ENCODE peak calls at places on chromosomes 5 and 9, in seven cellular contexts. G is uterus; F is HCEC 1CT; P is T-helper 2 cell treated with Interferon-gamma antibody and Interleukin-4, amounts not matched to agents 5 μg/mL and 100 μg/mL, for 36 hours; M is GM13977; O is HEK293T; X is RKO. E is an unnamed sample.

GRCh38 chr5:140108093-140109049 is 5.5 kb upstream of the PURA start:
- DNase-seq in F (no peak), O (peak; percentile 28), M (peak; percentile 45), X (peak; percentile 30), G (peak; percentile 33), P (no peak), E (peak; percentile 53)

GRCh38 chr9:4293293-4293931 is 6.5 kb downstream of the GLIS3 start:
- DNase-seq in O (no peak), F (peak; percentile 99), X (peak; percentile 94), G (no peak), M (no peak), P (no peak), E (no peak)

GRCh38 chr5:146662229-146662628 is 146.2 kb upstream of the GPR151 start:
- DNase-seq in G (no peak), O (no peak), X (peak; percentile 57), P (no peak), F (no peak), M (peak; percentile 10), E (peak; percentile 26)

GRCh38 chr5:104859437-104859836 is 1296.8 kb upstream of the NUDT12 start:
- DNase-seq in P (no peak), F (no peak), M (no peak), G (no peak), O (no peak), X (no peak), E (no peak)

GRCh38 chr9:130137081-130137869 is 34.9 kb upstream of the NCS1 start:
- DNase-seq in X (no peak), F (no peak), O (no peak), G (no peak), M (no peak), P (no peak), E (no peak)

GRCh38 chr5:1467341-1468246 is 22.4 kb upstream of the SLC6A3 start:
- DNase-seq in O (no peak), G (peak; percentile 8), M (no peak), F (no peak), X (no peak), P (no peak), E (no peak)

GRCh38 chr9:108060165-108060564 is 570.6 kb upstream of the KLF4 start:
- DNase-seq in G (no peak), X (no peak), P (no peak), M (no peak), F (no peak), O (no peak), E (no peak)

GRCh38 chr5:2283481-2284045 is 400.8 kb upstream of the IRX4 start:
- DNase-seq in F (no peak), M (no peak), P (no peak), X (no peak), O (no peak), G (no peak), E (no peak)

GRCh38 chr5:173554989-173555705 is 61.3 kb downstream of the BOD1 start:
- DNase-seq in O (no peak), M (no peak), G (no peak), X (no peak), F (no peak), P (no peak), E (no peak)

GRCh38 chr5:32098806-32099435 is 75.2 kb downstream of the GOLPH3 start:
- DNase-seq in F (no peak), M (no peak), X (no peak), O (no peak), G (no peak), P (no peak), E (no peak)

GRCh38 chr5:109944461-109944860 is 254.7 kb downstream of the MAN2A1 start:
- DNase-seq in X (no peak), O (no peak), P (no peak), M (no peak), G (no peak), F (no peak), E (no peak)

GRCh38 chr5:56520951-56521350 is 287.8 kb upstream of the ANKRD55 start:
- DNase-seq in X (no peak), P (no peak), G (no peak), F (no peak), M (no peak), O (no peak), E (no peak)

GRCh38 chr5:178839319-178839704 is 20.4 kb upstream of the ZNF354B start:
- DNase-seq in G (peak; percentile 23), P (peak; percentile 11), X (peak; percentile 30), F (no peak), M (no peak), O (peak; percentile 49), E (peak; percentile 38)

GRCh38 chr9:115531410-115532130 is 413.6 kb upstream of the TNC start:
- DNase-seq in P (no peak), O (no peak), M (no peak), F (peak; percentile 64), G (no peak), X (no peak), E (no peak)

GRCh38 chr5:98513378-98513777 is 260.1 kb upstream of the RGMB start:
- DNase-seq in M (no peak), G (no peak), X (no peak), F (no peak), P (no peak), O (no peak), E (no peak)

E was measured in RWPE1.